ENCODE peak calls at places on chromosomes 7 and 10, in six cellular contexts. F, T, H, P, V and W are unnamed samples.
A peak's percentile ranks its signal among the peaks of the same experiment; 100 is the strongest.

GRCh38 chr7:129393255-129393654 is 41.0 kb upstream of the STRIP2 start:
- DNase-seq in F (no peak), H (no peak), T (no peak), V (no peak), P (no peak), W (no peak)

GRCh38 chr7:155373359-155374273 is 75.9 kb downstream of the INSIG1 start:
- DNase-seq in T (no peak), H (peak; percentile 28), F (peak; percentile 29), P (no peak), V (no peak), W (peak; percentile 16)

GRCh38 chr7:159141660-159142059 is 3.0 kb downstream of the VIPR2 start:
- DNase-seq in F (peak; percentile 62), H (no peak), P (no peak), T (no peak), V (no peak), W (no peak)

GRCh38 chr7:21064698-21065648 is 278.3 kb upstream of the SP8 start:
- DNase-seq in F (no peak), T (peak; percentile 86), P (peak; percentile 15), H (no peak), V (no peak), W (peak; percentile 6)

GRCh38 chr7:93921607-93922446 is at the start of gene GNG11:
- DNase-seq in P (peak; percentile 38), T (peak; percentile 65), H (peak; percentile 86), V (peak; percentile 38), F (peak; percentile 89), W (peak; percentile 85)

GRCh38 chr7:111486472-111487142 is 75.7 kb downstream of the IMMP2L start:
- DNase-seq in F (peak; percentile 75), P (no peak), V (peak; percentile 55), H (peak; percentile 82), T (peak; percentile 74), W (peak; percentile 62)

GRCh38 chr10:33032354-33033254 is 74.6 kb upstream of the ITGB1 start:
- DNase-seq in F (no peak), T (peak; percentile 100), V (peak; percentile 44), H (peak; percentile 66), P (peak; percentile 8), W (no peak)

GRCh38 chr7:105046414-105046813 is 32.4 kb downstream of the KMT2E start:
- DNase-seq in P (no peak), T (peak; percentile 61), V (no peak), F (no peak), H (peak; percentile 72), W (peak; percentile 29)

GRCh38 chr7:113339661-113340060 is 221.3 kb upstream of the SMIM30 start:
- DNase-seq in H (no peak), T (no peak), F (no peak), P (no peak), V (no peak), W (no peak)

GRCh38 chr7:12322903-12323300 is 80.8 kb downstream of the VWDE start:
- DNase-seq in V (no peak), T (peak; percentile 72), H (no peak), F (no peak), P (no peak), W (no peak)

GRCh38 chr10:45373003-45373782 is 823 bp upstream of the ALOX5 start:
- DNase-seq in H (no peak), P (no peak), V (no peak), T (no peak), F (peak; percentile 36), W (no peak)

GRCh38 chr10:6542999-6543430 is 37.1 kb downstream of the PRKCQ start:
- DNase-seq in F (peak; percentile 30), T (no peak), V (no peak), H (no peak), P (no peak), W (no peak)

GRCh38 chr10:63700935-63701263 is 179.7 kb downstream of the REEP3 start:
- DNase-seq in F (no peak), P (no peak), T (no peak), H (peak; percentile 73), V (no peak), W (no peak)

GRCh38 chr7:8831386-8831785 is 398.0 kb downstream of the NXPH1 start:
- DNase-seq in F (no peak), V (no peak), T (peak; percentile 13), H (peak; percentile 2), P (peak; percentile 8), W (peak; percentile 55)

GRCh38 chr10:99630991-99631390 is 10.8 kb upstream of the SLC25A28 start:
- DNase-seq in F (no peak), V (no peak), T (no peak), H (peak; percentile 17), P (no peak), W (no peak)

GRCh38 chr7:152464312-152465117 is 28.7 kb upstream of the KMT2C start:
- DNase-seq in V (peak; percentile 88), P (peak; percentile 77), F (peak; percentile 91), T (peak; percentile 59), H (peak; percentile 86), W (peak; percentile 86)

GRCh38 chr7:33392143-33392542 is 262.8 kb downstream of the BBS9 start:
- DNase-seq in T (peak; percentile 5), V (no peak), F (peak; percentile 32), H (no peak), P (no peak), W (no peak)

GRCh38 chr10:126058104-126058503 is 161.7 kb downstream of the FANK1 start:
- DNase-seq in T (no peak), F (no peak), P (no peak), V (no peak), H (no peak), W (no peak)

GRCh38 chr7:12584940-12585339 is 14.4 kb downstream of the SCIN start:
- DNase-seq in H (peak; percentile 9), T (no peak), P (no peak), V (no peak), F (no peak), W (peak; percentile 16)

GRCh38 chr7:76149847-76150691 is 51.6 kb upstream of the SRRM3 start:
- DNase-seq in T (no peak), H (no peak), P (no peak), V (no peak), F (peak; percentile 11), W (no peak)

GRCh38 chr7:73423519-73424485 is 9.8 kb upstream of the FZD9 start:
- DNase-seq in V (no peak), F (peak; percentile 75), T (no peak), H (peak; percentile 41), P (no peak), W (peak; percentile 44)

GRCh38 chr7:46603780-46604725 is 683.0 kb upstream of the IGFBP3 start:
- DNase-seq in T (no peak), H (peak; percentile 96), V (no peak), P (peak; percentile 36), F (peak; percentile 27), W (peak; percentile 94)

GRCh38 chr10:100993986-100994708 is 5.5 kb upstream of the LZTS2 start:
- DNase-seq in P (no peak), T (peak; percentile 59), F (peak; percentile 75), V (peak; percentile 55), H (peak; percentile 58), W (peak; percentile 64)

GRCh38 chr7:112204776-112205347 is 1.3 kb downstream of the DOCK4 start:
- DNase-seq in H (peak; percentile 37), V (peak; percentile 14), F (no peak), T (peak; percentile 34), P (no peak), W (peak; percentile 38)

GRCh38 chr7:73642834-73643233 is 18.5 kb upstream of the MLXIPL start:
- DNase-seq in V (no peak), H (no peak), F (no peak), T (no peak), P (no peak), W (no peak)

GRCh38 chr7:154287370-154287769 is 235.2 kb downstream of the DPP6 start:
- DNase-seq in T (no peak), V (no peak), H (no peak), F (peak; percentile 56), P (no peak), W (no peak)

GRCh38 chr10:86591436-86591835 is 62.9 kb upstream of the OPN4 start:
- DNase-seq in T (no peak), V (no peak), F (no peak), P (no peak), H (no peak), W (no peak)

GRCh38 chr7:102415685-102416225 is 17.6 kb upstream of the ORAI2 start:
- DNase-seq in T (no peak), V (no peak), H (no peak), F (no peak), P (no peak), W (no peak)

GRCh38 chr10:46273506-46274477 is 13.0 kb upstream of the ANTXRL start:
- DNase-seq in P (no peak), V (no peak), F (no peak), H (no peak), T (no peak), W (no peak)

GRCh38 chr10:126502481-126502880 is 114.2 kb upstream of the ADAM12 start:
- DNase-seq in F (no peak), V (no peak), P (no peak), H (peak; percentile 23), T (no peak), W (no peak)

GRCh38 chr10:48801026-48801425 is 116.4 kb downstream of the WDFY4 start:
- DNase-seq in T (no peak), H (no peak), V (no peak), F (no peak), P (no peak), W (no peak)